ENCODE peak calls at places on chromosomes 1 and 21, in six cellular contexts. S is GM20000; Z is NCI-H2107; B is spleen; V is endothelial cell; E is stimulated activated CD4-positive, alpha-beta T cell treated with anti-CD3 and anti-CD28 coated beads, Interleukin-15, amount 100 ng/mL, for 1 hour. W is an unnamed sample.

GRCh38 chr1:217182992-217183391 is 447.9 kb downstream of the GPATCH2 start:
- DNase-seq in Z (no peak), B (no peak), S (no peak), E (no peak), V (no peak), W (no peak)

GRCh38 chr21:28150778-28151177 is 841.9 kb downstream of the LTN1 start:
- DNase-seq in V (no peak), S (no peak), Z (no peak), E (no peak), B (no peak), W (no peak)

GRCh38 chr1:157152510-157152909 is 14.3 kb upstream of the ETV3 start:
- DNase-seq in Z (no peak), E (no peak), B (no peak), S (no peak), V (no peak), W (no peak)

GRCh38 chr1:20702416-20702815 is 15.4 kb downstream of the KIF17 start:
- DNase-seq in Z (no peak), E (no peak), V (no peak), B (no peak), S (no peak), W (no peak)

GRCh38 chr1:119714583-119714982 is 2.8 kb downstream of the PHGDH start:
- DNase-seq in S (no peak), Z (no peak), V (no peak), B (no peak), E (no peak), W (no peak)

GRCh38 chr1:206581571-206581981 is 30.7 kb downstream of the EIF2D start:
- DNase-seq in B (peak; percentile 86), S (no peak), E (peak; percentile 52), V (no peak), Z (no peak), W (no peak)

GRCh38 chr1:175222296-175222938 is 29.8 kb upstream of the KIAA0040 start:
- DNase-seq in Z (no peak), V (no peak), E (no peak), B (no peak), S (no peak), W (no peak)

GRCh38 chr1:31957701-31958674 is 19.8 kb upstream of the PTP4A2 start:
- DNase-seq in B (no peak), V (no peak), S (peak; percentile 43), E (no peak), Z (no peak), W (no peak)

GRCh38 chr1:201450721-201451291 is 18.2 kb downstream of the PHLDA3 start:
- DNase-seq in E (no peak), B (no peak), S (no peak), Z (no peak), V (peak; percentile 69), W (no peak)

GRCh38 chr1:18480315-18481189 is at the start of gene KLHDC7A:
- DNase-seq in B (peak; percentile 64), V (peak; percentile 20), Z (no peak), E (no peak), S (no peak), W (no peak)

GRCh38 chr1:47758341-47759237 is 238.6 kb downstream of the TRABD2B start:
- DNase-seq in Z (no peak), E (no peak), V (no peak), B (peak; percentile 35), S (no peak), W (no peak)

GRCh38 chr21:44779417-44780139 is 22.0 kb downstream of the UBE2G2 start:
- DNase-seq in S (no peak), V (no peak), B (no peak), E (no peak), Z (no peak), W (no peak)

GRCh38 chr1:190104959-190105358 is 372.7 kb downstream of the BRINP3 start:
- DNase-seq in S (no peak), E (no peak), B (no peak), Z (no peak), V (no peak), W (no peak)

GRCh38 chr1:23103001-23103879 is 65.4 kb downstream of the LUZP1 start:
- DNase-seq in V (no peak), Z (no peak), E (no peak), B (no peak), S (peak; percentile 54), W (peak; percentile 74)

GRCh38 chr1:44662683-44663030 is 11.6 kb downstream of the TMEM53 start:
- DNase-seq in E (no peak), V (no peak), B (peak; percentile 66), S (no peak), Z (no peak), W (no peak)